ENCODE peak calls at places on chromosomes 5 and 9, in nine cellular contexts. V is endothelial cell of umbilical vein, J is Peyer's patch, W is esophagus squamous epithelium, Q is right lobe of liver, G is thyroid gland, I is A549, U is NB4, P is gastrocnemius medialis. A is an unnamed sample.

GRCh38 chr5:175092691-175093090 is 351.3 kb downstream of the DRD1 start:
- DNase-seq in V (no peak), J (no peak), W (no peak), Q (no peak), G (no peak), I (no peak), U (no peak), P (no peak), A (no peak)

GRCh38 chr9:33794560-33794959 is 801 bp upstream of the PRSS3 start:
- DNase-seq in V (no peak), J (no peak), W (no peak), Q (no peak), G (no peak), I (no peak), U (no peak), P (no peak), A (no peak)

GRCh38 chr9:121207371-121207940 is 5.8 kb upstream of the RAB14 start:
- DNase-seq in V (no peak), J (peak), W (no peak), Q (no peak), G (no peak), I (no peak), U (no peak), P (no peak), A (no peak)

GRCh38 chr9:34511160-34511513 is 11.7 kb downstream of the ENHO start:
- DNase-seq in V (no peak), J (no peak), W (no peak), Q (no peak), G (no peak), I (no peak), U (no peak), P (no peak), A (peak)

GRCh38 chr5:144318011-144318410 is 147.3 kb downstream of the KCTD16 start:
- DNase-seq in V (no peak), J (no peak), W (no peak), Q (no peak), G (no peak), I (no peak), U (no peak), P (no peak), A (no peak)

GRCh38 chr9:6805532-6805931 is 47.8 kb downstream of the KDM4C start:
- DNase-seq in V (peak), J (no peak), W (no peak), Q (no peak), G (peak), I (peak), U (no peak), P (no peak), A (no peak)

GRCh38 chr9:123049589-123050222 is 16.2 kb downstream of the GPR21 start:
- DNase-seq in V (peak), J (no peak), W (no peak), Q (no peak), G (peak), I (no peak), U (no peak), P (no peak), A (peak)

GRCh38 chr9:99368341-99369326 is 146.6 kb downstream of the SEC61B start:
- DNase-seq in V (peak), J (no peak), W (no peak), Q (no peak), G (no peak), I (no peak), U (peak), P (peak), A (peak)

GRCh38 chr9:419571-420156 is 205.0 kb downstream of the DOCK8 start:
- DNase-seq in V (no peak), J (no peak), W (no peak), Q (no peak), G (no peak), I (peak), U (no peak), P (no peak), A (no peak)

GRCh38 chr5:37197340-37198050 is 51.7 kb downstream of the CPLANE1 start:
- DNase-seq in V (peak), J (no peak), W (no peak), Q (no peak), G (no peak), I (no peak), U (peak), P (no peak), A (no peak)

GRCh38 chr5:5481633-5482032 is 59.2 kb downstream of the ICE1 start:
- DNase-seq in V (no peak), J (no peak), W (no peak), Q (no peak), G (no peak), I (no peak), U (no peak), P (peak), A (no peak)

GRCh38 chr5:72281764-72282499 is 38.1 kb downstream of the MRPS27 start:
- DNase-seq in V (peak), J (no peak), W (no peak), Q (no peak), G (no peak), I (peak), U (peak), P (no peak), A (no peak)

GRCh38 chr5:79474416-79475173 is 39.3 kb downstream of the HOMER1 start:
- DNase-seq in V (no peak), J (no peak), W (no peak), Q (no peak), G (no peak), I (no peak), U (no peak), P (no peak), A (no peak)

GRCh38 chr9:127311239-127311741 is 46.7 kb downstream of the GARNL3 start:
- DNase-seq in V (peak), J (no peak), W (no peak), Q (no peak), G (peak), I (peak), U (peak), P (no peak), A (no peak)

GRCh38 chr5:34787035-34787434 is 51.9 kb upstream of the TTC23L start:
- DNase-seq in V (no peak), J (no peak), W (no peak), Q (no peak), G (no peak), I (peak), U (no peak), P (no peak), A (no peak)

GRCh38 chr9:95373069-95373681 is 55.7 kb upstream of the FANCC start:
- DNase-seq in V (no peak), J (no peak), W (no peak), Q (no peak), G (peak), I (no peak), U (no peak), P (no peak), A (no peak)

GRCh38 chr5:122030251-122030650 is 47.8 kb downstream of the LOX start:
- DNase-seq in V (no peak), J (no peak), W (no peak), Q (no peak), G (no peak), I (peak), U (no peak), P (no peak), A (no peak)

GRCh38 chr5:170449232-170449631 is 54.6 kb upstream of the KCNIP1 start:
- DNase-seq in V (no peak), J (no peak), W (no peak), Q (no peak), G (no peak), I (no peak), U (no peak), P (no peak), A (no peak)
- TF ChIP-seq CTCF in V (no peak), J (no peak), W (no peak), Q (no peak), G (no peak), I (no peak), U (no peak), P (no peak), A (no peak)

DNA sequence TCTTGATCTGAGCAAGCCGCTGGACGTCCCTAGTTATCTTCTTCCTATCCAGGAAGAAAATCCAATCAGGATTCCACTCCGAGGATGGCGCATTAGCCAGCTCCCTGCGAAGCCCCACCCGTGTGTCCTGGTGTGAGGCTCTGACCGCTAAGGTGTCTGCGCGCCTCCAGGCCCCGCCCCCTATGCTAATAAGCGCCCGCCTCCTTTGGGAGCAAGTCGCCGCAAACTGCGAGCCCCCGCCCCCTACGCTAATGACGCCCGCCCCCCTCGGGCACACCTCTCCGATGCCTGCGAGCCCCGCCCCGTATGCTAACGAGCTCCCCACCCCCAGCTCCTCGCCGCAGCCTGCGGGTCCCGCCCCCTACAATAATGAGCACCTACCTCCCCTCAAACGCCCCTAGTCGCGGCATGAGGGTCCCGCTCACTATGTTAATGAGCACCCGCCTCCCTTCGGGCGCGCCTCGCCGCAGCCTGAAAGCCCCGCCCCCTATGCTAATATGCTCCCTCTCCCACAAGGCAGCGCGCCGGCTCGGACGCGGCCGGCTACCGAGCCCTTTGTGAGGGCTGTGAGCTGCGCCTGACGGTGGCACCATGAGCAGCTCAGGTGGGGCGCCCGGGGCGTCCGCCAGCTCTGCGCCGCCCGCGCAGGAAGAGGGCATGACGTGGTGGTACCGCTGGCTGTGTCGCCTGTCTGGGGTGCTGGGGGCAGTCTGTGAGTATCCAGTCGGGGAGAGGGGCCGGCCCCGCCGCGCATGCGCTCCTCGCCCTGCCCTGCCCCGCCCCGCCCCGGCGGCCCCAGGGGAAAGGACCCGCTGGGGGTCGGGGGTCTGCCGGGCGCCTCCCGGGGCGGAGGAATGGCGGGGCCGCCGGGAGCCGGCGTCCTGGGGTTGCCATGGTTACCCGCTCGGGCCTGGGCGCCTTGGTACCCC is at the start of gene CACFD1:
- DNase-seq in V (peak), J (peak), W (peak), Q (peak), G (peak), I (peak), U (peak), P (peak), A (peak)
- TF ChIP-seq POLR2A in V (peak), J (peak), W (no peak), Q (peak), G (no peak), I (peak), U (peak), P (peak), A (peak)

DNA sequence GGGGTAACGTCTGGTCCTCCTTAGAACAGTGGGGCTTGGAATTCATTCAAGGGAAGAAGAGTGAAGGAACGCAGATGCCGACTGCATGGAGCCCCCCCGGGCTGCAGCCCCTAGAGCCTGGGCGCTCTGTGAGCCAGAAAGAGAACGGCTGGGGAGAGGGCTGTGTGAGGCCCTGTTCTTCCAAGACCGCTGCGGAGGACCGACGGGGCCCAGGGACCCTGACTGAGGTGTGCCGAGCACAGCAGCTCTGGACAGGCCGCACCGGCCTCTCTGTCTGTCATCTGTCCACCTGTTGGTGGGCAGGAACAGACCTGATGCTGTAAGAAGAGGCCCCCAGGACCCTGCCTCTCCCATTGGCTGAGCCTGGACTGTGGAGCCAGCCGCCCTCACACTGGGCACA is 7.7 kb upstream of the NOTCH1 start:
- DNase-seq in V (no peak), J (no peak), W (no peak), Q (no peak), G (no peak), I (no peak), U (no peak), P (no peak), A (no peak)
- TF ChIP-seq CTCF in V (no peak), J (no peak), W (no peak), Q (no peak), G (no peak), I (no peak), U (no peak), P (no peak), A (no peak)

GRCh38 chr5:67011422-67011821 is 185.2 kb downstream of the CD180 start:
- DNase-seq in V (no peak), J (no peak), W (no peak), Q (no peak), G (no peak), I (no peak), U (no peak), P (no peak), A (no peak)

GRCh38 chr5:67013719-67014118 is 182.9 kb downstream of the CD180 start:
- DNase-seq in V (no peak), J (no peak), W (no peak), Q (no peak), G (no peak), I (no peak), U (no peak), P (no peak), A (no peak)

GRCh38 chr5:67009028-67009427 is 187.6 kb downstream of the CD180 start:
- DNase-seq in V (no peak), J (no peak), W (no peak), Q (no peak), G (no peak), I (no peak), U (no peak), P (no peak), A (no peak)

GRCh38 chr5:67012241-67012640 is 184.4 kb downstream of the CD180 start:
- DNase-seq in V (peak), J (no peak), W (no peak), Q (no peak), G (no peak), I (no peak), U (no peak), P (no peak), A (no peak)

GRCh38 chr5:67010684-67011409 is 185.8 kb downstream of the CD180 start:
- DNase-seq in V (peak), J (no peak), W (no peak), Q (no peak), G (peak), I (no peak), U (no peak), P (peak), A (peak)
- TF ChIP-seq POLR2A in V (peak), J (no peak), W (no peak), Q (no peak), G (no peak), I (no peak), U (no peak), P (peak), A (no peak)

DNA sequence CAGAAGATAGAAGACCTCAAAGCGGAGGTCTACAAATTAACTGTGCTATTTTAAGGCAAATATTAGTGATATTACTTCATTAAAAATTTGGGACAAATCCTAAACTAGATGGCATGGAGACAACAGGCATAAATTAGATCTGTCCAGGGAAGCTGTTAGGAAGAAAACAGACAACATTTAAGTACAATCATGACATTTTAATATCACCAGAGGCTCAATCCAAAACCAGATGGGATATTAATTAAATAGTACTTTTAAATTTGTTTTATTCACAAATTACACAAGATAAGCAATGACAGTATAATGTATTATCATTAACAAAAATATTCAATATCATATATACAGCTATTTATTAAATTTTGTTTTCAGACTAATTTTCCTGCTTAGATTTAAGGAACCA is 161.1 kb downstream of the AP3B1 start:
- DNase-seq in V (no peak), J (no peak), W (no peak), Q (no peak), G (no peak), I (no peak), U (no peak), P (no peak), A (no peak)
- TF ChIP-seq CTCF in V (no peak), J (no peak), W (no peak), Q (no peak), G (no peak), I (no peak), U (no peak), P (no peak), A (no peak)

GRCh38 chr5:75706775-75707174 is 10.5 kb downstream of the POC5 start:
- DNase-seq in V (no peak), J (no peak), W (no peak), Q (no peak), G (no peak), I (no peak), U (no peak), P (no peak), A (no peak)
- TF ChIP-seq POLR2A in V (no peak), J (no peak), W (no peak), Q (no peak), G (no peak), I (no peak), U (no peak), P (no peak), A (no peak)

GRCh38 chr9:114656301-114656700 is 1.3 kb downstream of the TEX53 start:
- DNase-seq in V (no peak), J (no peak), W (no peak), Q (no peak), G (no peak), I (no peak), U (no peak), P (no peak), A (no peak)
- TF ChIP-seq CTCF in V (no peak), J (no peak), W (no peak), Q (no peak), G (no peak), I (no peak), U (no peak), P (no peak), A (no peak)

GRCh38 chr9:133347985-133348762 is at the start of the genes MED22 and RPL7A:
- DNase-seq in V (peak), J (peak), W (peak), Q (peak), G (peak), I (peak), U (peak), P (peak), A (peak)
- TF ChIP-seq POLR2A in V (peak), J (peak), W (no peak), Q (peak), G (no peak), I (peak), U (peak), P (peak), A (peak)

DNA sequence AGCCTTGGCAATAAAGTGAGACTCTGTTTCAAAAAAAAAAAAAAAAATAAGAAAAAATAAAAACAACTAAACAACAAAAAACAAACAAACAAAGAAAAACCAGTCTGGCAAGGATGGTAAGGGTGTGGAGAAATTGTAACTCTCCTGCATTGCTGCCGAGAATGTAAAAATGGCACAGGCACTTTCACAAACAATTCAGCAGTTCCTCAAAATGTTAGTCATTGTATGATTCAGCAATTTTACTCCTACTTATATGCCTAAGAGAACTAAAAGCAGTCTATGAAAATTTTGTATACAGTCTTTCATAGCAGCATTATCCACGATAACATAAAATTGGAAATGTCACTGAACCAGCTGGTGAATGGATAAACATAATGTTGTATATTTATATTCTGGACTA is 280.4 kb downstream of the CDH9 start:
- DNase-seq in V (no peak), J (no peak), W (no peak), Q (no peak), G (no peak), I (peak), U (peak), P (no peak), A (no peak)
- TF ChIP-seq CTCF in V (no peak), J (no peak), W (no peak), Q (no peak), G (no peak), I (no peak), U (no peak), P (no peak), A (no peak)

GRCh38 chr5:150585781-150586461 is 54.5 kb upstream of the SYNPO start:
- DNase-seq in V (no peak), J (no peak), W (no peak), Q (peak), G (no peak), I (no peak), U (no peak), P (no peak), A (peak)
- TF ChIP-seq POLR2A in V (no peak), J (peak), W (no peak), Q (no peak), G (no peak), I (no peak), U (no peak), P (no peak), A (no peak)

A was measured in sigmoid colon.